ENCODE peak calls at places on chromosomes 3 and 15, in five cellular contexts. F is GM23338, K is uterus, M is pancreas, T is H9. A is an unnamed sample.
A peak's percentile ranks its signal among the peaks of the same experiment; 100 is the strongest.

GRCh38 chr3:87350367-87351199 is 74.2 kb upstream of the POU1F1 start:
- DNase-seq in T (no peak), F (peak; percentile 72), K (no peak), M (no peak), A (peak; percentile 60)

GRCh38 chr15:93213281-93213680 is 124.3 kb upstream of the RGMA start:
- DNase-seq in T (no peak), K (no peak), F (no peak), M (no peak), A (no peak)

GRCh38 chr3:172647823-172648222 is 63.0 kb downstream of the NCEH1 start:
- DNase-seq in F (no peak), T (no peak), K (no peak), M (no peak), A (no peak)

GRCh38 chr3:31896643-31897433 is 84.2 kb downstream of the OSBPL10 start:
- DNase-seq in T (no peak), K (no peak), F (peak; percentile 43), M (no peak), A (no peak)

GRCh38 chr3:11230807-11231206 is 41.4 kb upstream of the ATG7 start:
- DNase-seq in F (no peak), M (no peak), K (no peak), T (no peak), A (no peak)

GRCh38 chr15:77224352-77224751 is 153.4 kb upstream of the TSPAN3 start:
- DNase-seq in F (no peak), T (no peak), M (no peak), K (no peak), A (no peak)

GRCh38 chr3:97793415-97794019 is 28.3 kb upstream of the CRYBG3 start:
- DNase-seq in M (no peak), K (no peak), F (peak; percentile 73), T (no peak), A (peak; percentile 75)

GRCh38 chr3:159455741-159456181 is 532.9 kb upstream of the IL12A start:
- DNase-seq in T (no peak), K (no peak), F (no peak), M (no peak), A (peak; percentile 60)

GRCh38 chr3:57805674-57806073 is 49.6 kb downstream of the SLMAP start:
- DNase-seq in K (no peak), T (no peak), F (peak; percentile 69), M (no peak), A (peak; percentile 66)

GRCh38 chr3:140441006-140441405 is 236.9 kb upstream of the TRIM42 start:
- DNase-seq in F (no peak), M (peak; percentile 57), K (peak; percentile 29), T (no peak), A (peak; percentile 6)

GRCh38 chr15:100740105-100740504 is 137.7 kb downstream of the ASB7 start:
- DNase-seq in F (no peak), T (no peak), M (no peak), K (no peak), A (peak; percentile 97)

GRCh38 chr3:48428088-48428862 is 1.6 kb downstream of the PLXNB1 start:
- DNase-seq in K (no peak), T (peak; percentile 59), M (peak; percentile 90), F (peak; percentile 79), A (no peak)

GRCh38 chr15:72365844-72366243 is 10.0 kb downstream of the HEXA start:
- DNase-seq in T (no peak), K (no peak), F (no peak), M (no peak), A (no peak)

GRCh38 chr3:197216169-197216860 is 82.1 kb downstream of the DLG1 start:
- DNase-seq in T (no peak), M (no peak), F (no peak), K (no peak), A (peak; percentile 85)

GRCh38 chr3:43879166-43879565 is 188.4 kb downstream of the ABHD5 start:
- DNase-seq in K (no peak), M (no peak), T (peak; percentile 88), F (peak; percentile 95), A (no peak)

GRCh38 chr3:190877925-190878324 is 15.4 kb upstream of the GMNC start:
- DNase-seq in M (no peak), T (peak; percentile 43), F (peak; percentile 41), K (no peak), A (no peak)

GRCh38 chr3:129470861-129471260 is 30.8 kb downstream of the IFT122 start:
- DNase-seq in F (no peak), T (no peak), M (no peak), K (no peak), A (no peak)

GRCh38 chr3:36214460-36214859 is 165.8 kb upstream of the STAC start:
- DNase-seq in K (no peak), T (no peak), F (no peak), M (no peak), A (no peak)

GRCh38 chr3:11603628-11604027 is 40.1 kb downstream of the VGLL4 start:
- DNase-seq in F (no peak), T (no peak), K (peak; percentile 70), M (no peak), A (peak; percentile 92)

GRCh38 chr3:198071602-198072285 is 111.7 kb downstream of the LMLN start:
- DNase-seq in F (peak; percentile 72), K (no peak), T (peak; percentile 74), M (no peak), A (peak; percentile 91)

GRCh38 chr15:72341361-72341760 is 21.4 kb upstream of the CELF6 start:
- DNase-seq in M (no peak), T (peak; percentile 85), F (peak; percentile 93), K (no peak), A (no peak)

GRCh38 chr3:89098173-89098572 is 9.2 kb upstream of the EPHA3 start:
- DNase-seq in T (no peak), K (no peak), F (no peak), M (no peak), A (no peak)
- H3K4me1 ChIP-seq in T (no peaks in the 10 kb centered on the region), K (no peaks in the 10 kb centered on the region), F (no peaks in the 10 kb centered on the region), M (no peaks in the 10 kb centered on the region), A (no peaks in the 10 kb centered on the region)

DNA sequence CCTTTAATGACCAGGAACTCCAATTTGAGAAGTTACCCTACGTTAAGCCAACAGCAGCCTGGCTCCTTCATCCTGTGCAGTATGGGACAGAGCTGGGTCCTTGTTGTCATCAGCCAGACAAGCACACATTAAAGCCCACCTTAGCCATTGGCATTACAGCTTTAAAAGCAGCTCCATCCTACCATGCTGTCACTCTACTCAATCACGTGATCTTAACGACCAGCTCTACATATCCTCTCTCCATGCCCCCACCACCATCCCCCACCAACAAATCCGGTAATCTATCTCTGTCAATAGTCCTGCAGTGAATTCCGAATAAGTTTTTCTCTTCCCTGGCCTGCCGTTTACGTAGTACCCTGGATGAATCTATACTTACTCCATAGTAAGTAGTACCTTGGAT is 82.9 kb upstream of the DGKG start:
- DNase-seq in M (no peak), K (no peak), F (no peak), T (no peak), A (no peak)
- H3K4me1 ChIP-seq in M (no peaks in the 10 kb centered on the region), K (no peaks in the 10 kb centered on the region), F (no peaks in the 10 kb centered on the region), T (no peaks in the 10 kb centered on the region), A (no peaks in the 10 kb centered on the region)

GRCh38 chr15:40334941-40335795 is 5.6 kb downstream of the CCDC9B start:
- DNase-seq in F (no peak), T (no peak), M (no peak), K (no peak), A (no peak)
- H3K4me1 ChIP-seq in F (peaks cover 4% of the 10 kb centered on the region), T (no peaks in the 10 kb centered on the region), M (peaks cover 21% of the 10 kb centered on the region), K (peaks cover 4% of the 10 kb centered on the region), A (peaks cover 26% of the 10 kb centered on the region)

GRCh38 chr15:74784426-74784825 is 2.5 kb downstream of the CSK start:
- DNase-seq in M (no peak), K (no peak), T (no peak), F (no peak), A (no peak)

GRCh38 chr15:74783808-74784175 is 1.9 kb downstream of the CSK start:
- DNase-seq in T (no peak), M (no peak), K (no peak), F (no peak), A (no peak)

GRCh38 chr15:74781673-74782595 is at the start of gene CSK:
- DNase-seq in K (no peak), T (peak; percentile 62), F (peak; percentile 67), M (peak; percentile 87), A (peak; percentile 61)

GRCh38 chr15:74782596-74783071 is 754 bp downstream of the CSK start:
- DNase-seq in T (no peak), F (no peak), M (no peak), K (no peak), A (no peak)

GRCh38 chr15:74783072-74783807 is 1.4 kb downstream of the CSK start:
- DNase-seq in T (no peak), M (no peak), F (no peak), K (no peak), A (peak; percentile 33)
- H3K4me1 ChIP-seq in T (peaks cover 4% of the 10 kb centered on the region), M (peaks cover 25% of the 10 kb centered on the region), F (peaks cover 17% of the 10 kb centered on the region), K (peaks cover 3% of the 10 kb centered on the region), A (peaks cover 56% of the 10 kb centered on the region)

GRCh38 chr15:49438970-49439631 is 16.1 kb downstream of the FGF7 start:
- DNase-seq in T (no peak), F (peak; percentile 17), K (peak; percentile 34), M (peak; percentile 3), A (no peak)

GRCh38 chr15:49439678-49440375 is 16.8 kb downstream of the FGF7 start:
- DNase-seq in F (no peak), K (no peak), M (no peak), T (no peak), A (no peak)

GRCh38 chr15:49435201-49435600 is 12.2 kb downstream of the FGF7 start:
- DNase-seq in M (no peak), T (no peak), F (no peak), K (no peak), A (peak; percentile 90)

GRCh38 chr15:49441816-49442215 is 18.8 kb downstream of the FGF7 start:
- DNase-seq in K (no peak), F (no peak), T (no peak), M (no peak), A (no peak)

DNA sequence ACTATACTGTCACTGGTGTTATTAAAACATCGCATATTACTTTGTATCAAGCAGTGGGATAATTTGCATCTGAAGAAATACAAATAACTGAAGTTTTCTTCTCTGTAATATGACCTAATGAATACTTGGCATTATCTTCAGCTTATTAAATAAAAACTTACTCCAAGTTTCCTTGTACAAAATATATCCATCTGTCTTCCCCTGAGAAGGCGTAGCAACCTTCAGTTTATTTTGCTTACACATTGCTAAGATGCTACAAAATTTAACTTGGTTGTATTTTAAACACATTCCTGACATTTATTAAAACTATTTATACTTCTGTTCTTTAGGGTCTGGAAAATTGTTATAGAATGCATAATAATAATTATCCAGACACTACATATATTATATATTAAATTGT is 13.7 kb downstream of the FGF7 start:
- DNase-seq in F (no peak), M (no peak), K (no peak), T (no peak), A (no peak)
- H3K4me1 ChIP-seq in F (peaks cover 5% of the 10 kb centered on the region), M (peaks cover 5% of the 10 kb centered on the region), K (no peaks in the 10 kb centered on the region), T (no peaks in the 10 kb centered on the region), A (peaks cover 6% of the 10 kb centered on the region)

GRCh38 chr3:126522363-126522788 is 1.6 kb upstream of the CHST13 start:
- DNase-seq in K (peak; percentile 42), T (peak; percentile 76), F (peak; percentile 88), M (peak; percentile 69), A (peak; percentile 21)
- H3K4me1 ChIP-seq in K (no peaks in the 10 kb centered on the region), T (no peaks in the 10 kb centered on the region), F (peaks cover 4% of the 10 kb centered on the region), M (no peaks in the 10 kb centered on the region), A (no peaks in the 10 kb centered on the region)